ENCODE peak calls at places on chromosomes 5 and 9, in five cellular contexts. G is body of pancreas, P is Ammon's horn, H is fibroblast of pulmonary artery, S is upper lobe of right lung. U is an unnamed sample.

GRCh38 chr9:89177401-89178161 is 1.0 kb downstream of the SHC3 start:
- DNase-seq in G (peak; percentile 52), S (peak; percentile 68), P (no peak), H (peak; percentile 36), U (no peak)

GRCh38 chr9:105233836-105234235 is 10.6 kb upstream of the SLC44A1 start:
- DNase-seq in S (no peak), P (no peak), G (no peak), H (peak; percentile 41), U (no peak)

GRCh38 chr9:7844283-7844682 is 44.7 kb upstream of the DMAC1 start:
- DNase-seq in H (peak; percentile 7), G (no peak), P (peak; percentile 72), S (no peak), U (peak; percentile 18)

GRCh38 chr5:112419596-112420110 is 576 bp upstream of the EPB41L4A start:
- DNase-seq in H (peak; percentile 33), P (peak; percentile 35), G (peak; percentile 67), S (peak; percentile 84), U (peak; percentile 67)

GRCh38 chr5:43066231-43066798 is 26.2 kb upstream of the ANXA2R start:
- DNase-seq in G (peak; percentile 80), H (peak; percentile 69), S (peak; percentile 90), P (peak; percentile 80), U (peak; percentile 82)

GRCh38 chr5:95901676-95902646 is 59.7 kb downstream of the ELL2 start:
- DNase-seq in G (no peak), S (no peak), H (peak; percentile 70), P (no peak), U (no peak)

GRCh38 chr9:6757988-6758417 is 230 bp downstream of the KDM4C start:
- DNase-seq in G (peak; percentile 97), H (no peak), P (no peak), S (no peak), U (no peak)

GRCh38 chr9:7097785-7098420 is 340.1 kb downstream of the KDM4C start:
- DNase-seq in P (no peak), H (peak; percentile 7), G (no peak), S (no peak), U (no peak)

GRCh38 chr9:126126012-126126411 is 200.6 kb upstream of the MVB12B start:
- DNase-seq in P (no peak), H (no peak), G (no peak), S (no peak), U (peak; percentile 9)

GRCh38 chr5:83029-83428 is 8.9 kb upstream of the PLEKHG4B start:
- DNase-seq in G (no peak), H (no peak), S (no peak), P (no peak), U (no peak)

GRCh38 chr5:157387683-157388093 is 72.3 kb upstream of the NIPAL4 start:
- DNase-seq in S (no peak), G (no peak), P (peak; percentile 72), H (peak; percentile 91), U (peak; percentile 30)

GRCh38 chr5:113266227-113266912 is 168.4 kb downstream of the TSSK1B start:
- DNase-seq in P (no peak), S (no peak), G (no peak), H (peak; percentile 82), U (no peak)

GRCh38 chr9:107782381-107782780 is 292.8 kb upstream of the KLF4 start:
- DNase-seq in P (no peak), G (no peak), S (no peak), H (peak; percentile 51), U (no peak)

GRCh38 chr5:67196537-67197059 is at the start of gene CD180:
- DNase-seq in P (peak; percentile 93), H (peak; percentile 29), S (no peak), G (no peak), U (no peak)

GRCh38 chr5:139746691-139747582 is 48.7 kb upstream of the PSD2 start:
- DNase-seq in G (peak; percentile 47), P (peak; percentile 52), H (no peak), S (no peak), U (no peak)

GRCh38 chr9:81690251-81690851 is 1.0 kb upstream of the TLE1 start:
- DNase-seq in H (peak; percentile 62), S (peak; percentile 63), P (no peak), G (peak; percentile 82), U (peak; percentile 45)

GRCh38 chr9:36772449-36773370 is 200.0 kb downstream of the MELK start:
- DNase-seq in P (no peak), H (peak; percentile 43), S (no peak), G (no peak), U (no peak)

GRCh38 chr9:127899200-127899943 is at the start of gene ST6GALNAC6:
- DNase-seq in P (peak; percentile 78), S (peak; percentile 90), H (peak; percentile 73), G (peak; percentile 79), U (peak; percentile 75)

GRCh38 chr9:127662617-127663016 is 44.2 kb upstream of the CFAP157 start:
- DNase-seq in P (no peak), G (no peak), S (no peak), H (no peak), U (no peak)

GRCh38 chr9:129415031-129415953 is 205.6 kb downstream of the C9orf50 start:
- DNase-seq in S (no peak), G (no peak), H (no peak), P (no peak), U (peak; percentile 32)

GRCh38 chr9:122053951-122054350 is 39.2 kb downstream of the TTLL11 start:
- DNase-seq in P (no peak), G (no peak), H (peak; percentile 22), S (no peak), U (no peak)

GRCh38 chr5:176536132-176536901 is 885 bp downstream of the RNF44 start:
- DNase-seq in H (peak; percentile 79), P (peak; percentile 88), S (peak; percentile 90), G (peak; percentile 81), U (peak; percentile 91)

GRCh38 chr9:32589083-32589713 is 16.2 kb upstream of the NDUFB6 start:
- DNase-seq in G (no peak), S (no peak), H (peak; percentile 78), P (peak; percentile 67), U (no peak)

GRCh38 chr5:129945031-129945430 is 40.8 kb downstream of the CHSY3 start:
- DNase-seq in H (peak; percentile 75), S (no peak), P (no peak), G (no peak), U (no peak)

GRCh38 chr5:42691413-42691861 is 65.2 kb upstream of the CCDC152 start:
- DNase-seq in H (peak; percentile 56), G (no peak), P (peak; percentile 37), S (no peak), U (no peak)

GRCh38 chr9:122122468-122122867 is 29.4 kb upstream of the TTLL11 start:
- DNase-seq in P (no peak), S (no peak), H (no peak), G (no peak), U (no peak)

GRCh38 chr5:15844871-15845270 is 334.7 kb downstream of the MARCHF11 start:
- DNase-seq in H (no peak), G (no peak), P (no peak), S (no peak), U (no peak)

GRCh38 chr9:27168496-27168895 is 59.5 kb downstream of the TEK start:
- DNase-seq in P (no peak), G (no peak), S (no peak), H (no peak), U (no peak)

GRCh38 chr9:135291165-135291564 is 188.4 kb upstream of the PPP1R26 start:
- DNase-seq in H (no peak), P (no peak), G (peak; percentile 35), S (peak; percentile 27), U (no peak)

GRCh38 chr5:86917117-86917579 is 299.4 kb downstream of the COX7C start:
- DNase-seq in S (no peak), H (peak; percentile 61), P (no peak), G (no peak), U (no peak)

GRCh38 chr9:96413312-96414221 is 4.6 kb downstream of the ZNF367 start:
- DNase-seq in P (peak; percentile 81), G (no peak), S (no peak), H (no peak), U (no peak)

GRCh38 chr9:136626740-136627642 is 35.7 kb upstream of the EGFL7 start:
- DNase-seq in H (no peak), G (peak; percentile 92), S (no peak), P (no peak), U (no peak)

GRCh38 chr9:133916159-133916541 is 76.0 kb downstream of the VAV2 start:
- DNase-seq in P (peak; percentile 89), S (no peak), H (peak; percentile 46), G (peak; percentile 58), U (no peak)

GRCh38 chr9:96604005-96604320 is 15.7 kb downstream of the CDC14B start:
- DNase-seq in H (no peak), S (no peak), G (peak; percentile 18), P (peak; percentile 32), U (no peak)

GRCh38 chr9:98365227-98365669 is 109.8 kb upstream of the TBC1D2 start:
- DNase-seq in H (peak; percentile 71), G (no peak), P (no peak), S (no peak), U (peak; percentile 23)

GRCh38 chr5:82910905-82911304 is 166.3 kb downstream of the TMEM167A start:
- DNase-seq in H (no peak), G (no peak), S (no peak), P (no peak), U (no peak)

GRCh38 chr5:161751265-161751664 is 65.7 kb downstream of the GABRA6 start:
- DNase-seq in S (no peak), G (no peak), H (no peak), P (no peak), U (no peak)

GRCh38 chr5:133029321-133029720 is 3.0 kb upstream of the ZCCHC10 start:
- DNase-seq in S (no peak), H (no peak), P (no peak), G (no peak), U (no peak)

GRCh38 chr5:132771559-132771998 is 5.5 kb downstream of the SEPTIN8 start:
- DNase-seq in G (peak; percentile 37), S (no peak), P (no peak), H (peak; percentile 79), U (peak; percentile 84)

U was measured in testis.